ENCODE peak calls at places on chromosomes 3 and 15, in seven cellular contexts. Z is MCF 10A; F is CD4-positive, alpha-beta T cell; X is GM13976; R is adrenal gland; S is right lobe of liver; B is fibroblast of lung. D is an unnamed sample.

GRCh38 chr15:38647683-38648082 is 83.1 kb upstream of the RASGRP1 start:
- DNase-seq in Z (peak), F (no peak), X (no peak), R (no peak), S (no peak), B (peak), D (no peak)

GRCh38 chr3:141776376-141776775 is 13.2 kb downstream of the GRK7 start:
- DNase-seq in Z (no peak), F (no peak), X (no peak), R (no peak), S (no peak), B (no peak), D (no peak)

GRCh38 chr15:99955532-99955931 is 222.3 kb upstream of the LYSMD4 start:
- DNase-seq in Z (no peak), F (no peak), X (no peak), R (no peak), S (no peak), B (no peak), D (no peak)

GRCh38 chr3:114213669-114214541 is 23.5 kb downstream of the ZNF80 start:
- DNase-seq in Z (no peak), F (peak), X (peak), R (peak), S (no peak), B (peak), D (peak)

GRCh38 chr15:88098317-88098716 is 158.2 kb downstream of the NTRK3 start:
- DNase-seq in Z (no peak), F (no peak), X (no peak), R (no peak), S (no peak), B (no peak), D (no peak)

GRCh38 chr15:80265021-80265420 is 13.0 kb upstream of the CTXND1 start:
- DNase-seq in Z (no peak), F (no peak), X (no peak), R (no peak), S (no peak), B (no peak), D (peak)

GRCh38 chr3:122754867-122755835 is 38.5 kb downstream of the HSPBAP1 start:
- DNase-seq in Z (peak), F (no peak), X (peak), R (no peak), S (no peak), B (peak), D (peak)

GRCh38 chr15:56866798-56867197 is 51.6 kb upstream of the TCF12 start:
- DNase-seq in Z (no peak), F (no peak), X (no peak), R (no peak), S (no peak), B (no peak), D (no peak)

GRCh38 chr15:69881760-69882159 is 216.0 kb downstream of the TLE3 start:
- DNase-seq in Z (no peak), F (no peak), X (peak), R (no peak), S (no peak), B (no peak), D (no peak)

GRCh38 chr3:37922721-37923575 is 61.3 kb downstream of the CTDSPL start:
- DNase-seq in Z (peak), F (no peak), X (no peak), R (peak), S (peak), B (peak), D (peak)

GRCh38 chr3:38587548-38588131 is 61.8 kb downstream of the SCN5A start:
- DNase-seq in Z (no peak), F (no peak), X (no peak), R (peak), S (peak), B (no peak), D (no peak)

GRCh38 chr3:186847437-186847836 is 4.9 kb downstream of the ADIPOQ start:
- DNase-seq in Z (no peak), F (no peak), X (no peak), R (no peak), S (no peak), B (no peak), D (no peak)

GRCh38 chr15:79372428-79372827 is 59.7 kb upstream of the MINAR1 start:
- DNase-seq in Z (no peak), F (no peak), X (no peak), R (no peak), S (no peak), B (no peak), D (no peak)

GRCh38 chr3:57755368-57756021 is 614 bp upstream of the SLMAP start:
- DNase-seq in Z (peak), F (peak), X (peak), R (peak), S (peak), B (no peak), D (peak)

GRCh38 chr3:3281024-3281423 is 101.5 kb upstream of the CRBN start:
- DNase-seq in Z (no peak), F (no peak), X (no peak), R (no peak), S (no peak), B (no peak), D (no peak)

GRCh38 chr3:189195302-189195701 is 23.5 kb downstream of the TPRG1 start:
- DNase-seq in Z (peak), F (no peak), X (no peak), R (no peak), S (no peak), B (no peak), D (no peak)

GRCh38 chr15:60223161-60223560 is 174.6 kb downstream of the ANXA2 start:
- DNase-seq in Z (no peak), F (no peak), X (no peak), R (no peak), S (no peak), B (no peak), D (no peak)

GRCh38 chr3:59797533-59797932 is 747.7 kb upstream of the CFAP20DC start:
- DNase-seq in Z (no peak), F (no peak), X (no peak), R (no peak), S (no peak), B (no peak), D (no peak)

GRCh38 chr3:42503251-42503924 is 945 bp downstream of the VIPR1 start:
- DNase-seq in Z (no peak), F (no peak), X (no peak), R (peak), S (no peak), B (no peak), D (no peak)

GRCh38 chr3:73115806-73116205 is 54.3 kb downstream of the EBLN2 start:
- DNase-seq in Z (no peak), F (no peak), X (no peak), R (no peak), S (no peak), B (no peak), D (no peak)

GRCh38 chr15:79451361-79451999 is 19.3 kb downstream of the MINAR1 start:
- DNase-seq in Z (no peak), F (no peak), X (no peak), R (no peak), S (no peak), B (no peak), D (no peak)

GRCh38 chr3:71018794-71019193 is 564.7 kb downstream of the FOXP1 start:
- DNase-seq in Z (no peak), F (no peak), X (no peak), R (no peak), S (no peak), B (no peak), D (no peak)

GRCh38 chr15:34883042-34883441 is 86.5 kb downstream of the AQR start:
- DNase-seq in Z (peak), F (no peak), X (no peak), R (no peak), S (no peak), B (peak), D (no peak)

GRCh38 chr3:157134620-157135191 is 25.2 kb downstream of the CCNL1 start:
- DNase-seq in Z (no peak), F (no peak), X (no peak), R (no peak), S (peak), B (no peak), D (no peak)

GRCh38 chr15:58551764-58552504 is 120.1 kb downstream of the LIPC start:
- DNase-seq in Z (peak), F (no peak), X (no peak), R (no peak), S (peak), B (peak), D (peak)

GRCh38 chr15:63920504-63921178 is 86.9 kb upstream of the HERC1 start:
- DNase-seq in Z (no peak), F (no peak), X (no peak), R (no peak), S (no peak), B (no peak), D (no peak)

GRCh38 chr3:195580733-195581443 is 2.9 kb downstream of the APOD start:
- DNase-seq in Z (no peak), F (no peak), X (no peak), R (no peak), S (no peak), B (peak), D (peak)

GRCh38 chr15:88591384-88591783 is 29.8 kb upstream of the AEN start:
- DNase-seq in Z (no peak), F (no peak), X (no peak), R (no peak), S (no peak), B (no peak), D (no peak)

GRCh38 chr15:44738340-44738984 is 2.1 kb downstream of the TRIM69 start:
- DNase-seq in Z (peak), F (no peak), X (peak), R (no peak), S (no peak), B (peak), D (peak)

GRCh38 chr3:143961351-143961750 is 10.3 kb upstream of the DIPK2A start:
- DNase-seq in Z (no peak), F (no peak), X (no peak), R (no peak), S (no peak), B (no peak), D (no peak)
- TF ChIP-seq CTCF in Z (no peak), F (no peak), X (no peak), R (no peak), S (no peak), B (no peak), D (no peak)

DNA sequence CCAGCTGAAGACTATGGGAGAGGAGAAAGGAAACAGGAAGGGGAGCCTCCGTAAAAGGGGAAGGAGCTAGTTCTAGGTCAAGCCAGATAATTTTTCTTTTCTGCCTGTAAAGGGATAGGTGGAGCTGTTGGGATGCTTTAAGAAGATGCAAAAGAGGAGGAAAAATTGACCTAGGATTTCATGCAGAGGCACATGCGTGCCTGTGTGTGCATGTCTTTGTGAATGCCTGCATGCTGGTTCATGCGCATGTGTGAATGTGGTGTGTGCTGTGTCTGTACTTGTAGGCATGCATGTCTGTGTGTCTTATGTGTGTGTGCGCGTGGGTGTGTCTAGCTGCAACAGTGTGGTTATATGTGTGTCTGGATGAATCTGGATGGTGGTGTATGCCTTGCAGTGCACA is 27.3 kb downstream of the CCDC33 start:
- DNase-seq in Z (no peak), F (no peak), X (no peak), R (no peak), S (no peak), B (no peak), D (no peak)
- TF ChIP-seq CTCF in Z (no peak), F (no peak), X (no peak), R (no peak), S (no peak), B (no peak), D (no peak)

DNA sequence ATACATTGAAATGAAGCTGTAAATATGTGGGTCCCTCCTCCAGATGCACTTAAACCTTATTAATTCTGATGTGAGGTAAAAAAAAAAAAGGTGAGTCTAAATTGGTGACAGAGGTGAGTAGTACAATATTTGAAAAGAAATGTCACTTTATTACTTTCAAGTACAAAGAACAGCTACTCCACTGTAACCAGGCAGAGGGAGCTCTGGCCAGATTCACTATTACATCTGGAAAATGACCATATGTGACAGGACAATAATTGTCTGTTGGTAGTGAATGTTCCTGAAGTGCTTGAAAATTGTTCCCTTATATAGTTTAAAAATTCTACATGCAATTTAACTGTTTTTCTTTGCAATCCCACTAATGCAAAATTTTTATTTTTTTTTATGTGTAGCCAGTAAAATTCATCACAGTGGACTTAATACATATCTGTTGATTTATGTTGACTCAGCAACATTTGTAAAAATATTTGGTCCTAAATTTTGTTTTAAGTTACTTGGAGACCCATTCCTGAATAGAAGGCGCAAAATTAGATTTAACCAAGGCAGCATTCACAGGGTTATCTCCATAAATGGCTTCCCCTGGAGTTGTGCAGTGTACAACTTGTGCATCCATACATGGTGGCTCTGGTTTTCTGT is 231.9 kb upstream of the TBC1D5 start:
- DNase-seq in Z (no peak), F (no peak), X (no peak), R (no peak), S (no peak), B (peak), D (no peak)
- TF ChIP-seq CTCF in Z (no peak), F (no peak), X (no peak), R (no peak), S (no peak), B (peak), D (peak)

GRCh38 chr3:139353920-139354556 is 10.2 kb downstream of the MRPS22 start:
- DNase-seq in Z (peak), F (no peak), X (no peak), R (no peak), S (no peak), B (peak), D (peak)
- TF ChIP-seq CTCF in Z (peak), F (no peak), X (peak), R (peak), S (peak), B (peak), D (peak)

GRCh38 chr3:125202197-125202596 is 10.4 kb downstream of the SLC12A8 start:
- DNase-seq in Z (peak), F (no peak), X (no peak), R (no peak), S (no peak), B (peak), D (no peak)
- TF ChIP-seq CTCF in Z (no peak), F (no peak), X (peak), R (no peak), S (peak), B (peak), D (peak)

DNA sequence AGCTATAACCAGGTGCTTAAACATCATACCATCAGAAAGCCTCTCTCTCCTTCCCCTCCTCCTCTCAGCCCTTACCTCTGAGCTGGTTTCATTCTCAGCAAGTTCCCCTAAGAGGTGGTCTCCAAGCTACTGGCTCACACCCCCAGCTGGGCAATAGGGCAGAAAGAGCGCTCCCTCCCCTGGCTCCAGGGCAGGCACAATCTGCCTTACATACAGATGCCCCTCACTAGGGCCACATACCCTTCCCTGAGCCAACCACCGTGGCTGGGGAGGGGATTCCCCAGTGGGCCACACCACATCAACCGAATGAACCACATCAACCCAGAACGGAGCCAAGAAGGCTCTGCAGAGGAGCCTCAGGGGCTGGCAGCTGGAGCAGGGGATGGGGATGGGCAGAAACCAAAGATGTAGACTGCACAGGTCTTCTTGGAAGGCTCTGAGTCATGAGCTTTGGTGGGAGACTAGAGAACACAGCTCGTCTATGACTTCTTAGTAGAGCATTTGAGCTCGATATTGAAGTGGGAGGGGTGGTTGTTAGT is 4.6 kb upstream of the FBLN2 start:
- DNase-seq in Z (peak), F (no peak), X (no peak), R (no peak), S (no peak), B (peak), D (peak)
- TF ChIP-seq CTCF in Z (no peak), F (no peak), X (no peak), R (no peak), S (no peak), B (no peak), D (no peak)

DNA sequence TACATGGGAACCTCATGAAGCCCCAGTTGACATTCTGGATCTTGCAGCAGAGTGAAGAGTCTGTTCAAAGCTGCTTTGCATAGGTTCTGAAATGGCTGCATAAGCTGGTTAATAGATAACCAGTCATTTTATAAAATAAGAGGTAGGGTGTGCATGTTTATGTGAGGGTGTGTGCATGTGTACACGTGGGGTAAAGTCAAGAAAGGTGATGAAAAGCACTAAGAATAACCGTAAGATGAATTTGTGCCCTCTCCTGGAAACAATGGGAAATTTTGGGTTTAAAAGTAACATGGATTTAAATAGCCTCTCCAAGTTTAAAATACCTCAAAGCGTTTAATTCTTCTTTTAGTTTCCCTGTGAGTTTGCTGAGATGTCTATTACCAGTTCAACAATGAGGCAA is 33.0 kb downstream of the PAQR9 start:
- DNase-seq in Z (no peak), F (no peak), X (no peak), R (no peak), S (no peak), B (peak), D (no peak)
- TF ChIP-seq CTCF in Z (no peak), F (no peak), X (no peak), R (no peak), S (peak), B (peak), D (peak)

DNA sequence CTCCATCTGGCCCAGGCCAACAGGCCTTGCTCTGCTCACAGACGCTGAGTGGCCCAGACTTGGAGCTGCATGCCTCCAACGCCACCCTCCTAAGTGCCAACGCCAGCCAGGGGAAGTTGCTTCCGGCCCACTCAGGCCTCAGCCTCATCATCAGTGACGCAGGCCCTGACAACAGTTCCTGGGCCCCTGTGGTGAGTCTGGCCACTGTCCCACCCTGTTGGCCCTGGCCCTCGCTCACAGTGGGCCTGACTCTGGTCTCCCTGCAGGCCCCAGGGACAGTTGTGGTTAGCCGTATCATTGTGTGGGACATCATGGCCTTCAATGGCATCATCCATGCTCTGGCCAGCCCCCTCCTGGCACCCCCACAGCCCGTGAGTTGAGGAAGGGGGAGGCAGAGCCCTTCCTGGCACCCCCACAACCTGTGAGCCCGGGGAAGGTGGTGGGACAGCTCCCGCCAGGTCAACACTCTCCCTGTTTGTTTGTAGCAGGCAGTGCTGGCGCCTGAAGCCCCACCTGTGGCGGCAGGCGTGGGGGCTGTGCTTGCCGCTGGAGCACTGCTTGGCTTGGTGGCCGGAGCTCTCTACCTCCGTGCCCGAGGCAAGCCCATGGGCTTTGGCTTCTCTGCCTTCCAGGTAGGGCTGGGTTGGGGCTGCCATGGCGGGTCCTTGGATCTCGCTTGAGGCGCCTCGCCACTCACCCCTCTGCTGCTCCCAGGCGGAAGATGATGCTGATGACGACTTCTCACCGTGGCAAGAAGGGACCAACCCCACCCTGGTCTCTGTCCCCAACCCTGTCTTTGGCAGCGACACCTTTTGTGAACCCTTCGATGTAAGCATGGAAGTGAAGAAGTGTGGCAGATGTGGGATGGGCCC is 10.0 kb downstream of the NT5DC2 start:
- DNase-seq in Z (no peak), F (no peak), X (no peak), R (no peak), S (no peak), B (no peak), D (no peak)
- TF ChIP-seq CTCF in Z (no peak), F (no peak), X (no peak), R (no peak), S (no peak), B (no peak), D (no peak)

DNA sequence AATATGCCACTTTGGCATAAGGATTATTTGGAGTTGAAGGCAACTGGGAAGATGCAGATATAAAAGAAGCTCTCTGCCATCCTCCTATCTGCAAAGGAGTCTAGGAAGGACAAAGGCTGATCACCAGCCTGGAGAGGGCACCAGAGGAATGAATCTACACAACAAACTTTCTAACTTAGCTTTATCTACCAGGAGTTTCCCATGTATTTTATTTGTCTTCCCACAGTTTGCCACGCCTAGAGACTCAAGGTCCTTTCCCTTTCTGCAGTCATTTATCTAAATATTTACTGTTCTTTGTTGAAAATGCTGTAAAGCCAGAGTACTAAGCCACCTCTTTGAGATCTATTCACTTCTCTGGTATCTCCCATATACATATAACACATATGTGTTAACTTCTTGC is 32.2 kb downstream of the GPR176 start:
- DNase-seq in Z (peak), F (no peak), X (no peak), R (peak), S (peak), B (peak), D (peak)
- TF ChIP-seq CTCF in Z (peak), F (no peak), X (peak), R (peak), S (peak), B (peak), D (peak)

D was measured in HFFc6.